ENCODE peak calls at places on chromosomes 4 and X, in nine cellular contexts. R is Kasumi-1; A is IMR-90; H is EH; L is head of caudate nucleus; Y is ACHN; U is fibroblast of pulmonary artery; V is activated CD8-positive, alpha-beta memory T cell treated with anti-CD3 and anti-CD28 coated beads for 48 hours; D is retina. G is an unnamed sample.

GRCh38 chrX:51496501-51497291 is at the start of gene NUDT11:
- DNase-seq in R (no peak), A (peak; percentile 72), H (peak; percentile 77), L (peak; percentile 41), Y (peak; percentile 32), U (peak; percentile 69), V (peak; percentile 15), D (peak; percentile 91), G (peak; percentile 73)

GRCh38 chr4:106095408-106095807 is 200.1 kb downstream of the NPNT start:
- DNase-seq in R (no peak), A (peak; percentile 2), H (peak; percentile 48), L (no peak), Y (no peak), U (peak; percentile 23), V (no peak), D (no peak), G (no peak)

GRCh38 chr4:132063829-132064228 is 1085.3 kb upstream of the PCDH10 start:
- DNase-seq in R (peak; percentile 58), A (peak; percentile 55), H (peak; percentile 6), L (no peak), Y (no peak), U (peak; percentile 84), V (no peak), D (no peak), G (no peak)

GRCh38 chr4:8740666-8741395 is 130.8 kb downstream of the HMX1 start:
- DNase-seq in R (no peak), A (no peak), H (no peak), L (no peak), Y (no peak), U (no peak), V (no peak), D (peak; percentile 39), G (no peak)

GRCh38 chr4:137881641-137882040 is 349.3 kb upstream of the PCDH18 start:
- DNase-seq in R (no peak), A (no peak), H (no peak), L (no peak), Y (no peak), U (no peak), V (no peak), D (no peak), G (no peak)

GRCh38 chrX:7083468-7084396 is 63.8 kb upstream of the STS start:
- DNase-seq in R (peak; percentile 57), A (peak; percentile 98), H (peak; percentile 93), L (no peak), Y (peak; percentile 85), U (peak; percentile 78), V (peak; percentile 56), D (no peak), G (no peak)

GRCh38 chr4:970046-970745 is 3.2 kb downstream of the DGKQ start:
- DNase-seq in R (no peak), A (no peak), H (no peak), L (no peak), Y (no peak), U (no peak), V (no peak), D (no peak), G (no peak)

GRCh38 chr4:115356176-115356575 is 242.8 kb upstream of the NDST4 start:
- DNase-seq in R (no peak), A (no peak), H (no peak), L (no peak), Y (no peak), U (no peak), V (no peak), D (no peak), G (no peak)

GRCh38 chrX:153968754-153969124 is 2.9 kb downstream of the HCFC1 start:
- DNase-seq in R (no peak), A (no peak), H (peak; percentile 29), L (no peak), Y (no peak), U (no peak), V (no peak), D (peak; percentile 44), G (no peak)

GRCh38 chr4:15457401-15458201 is 12.1 kb upstream of the CC2D2A start:
- DNase-seq in R (peak; percentile 90), A (peak; percentile 81), H (peak; percentile 72), L (no peak), Y (peak; percentile 47), U (peak; percentile 80), V (no peak), D (peak; percentile 53), G (no peak)

GRCh38 chr4:132504438-132504837 is 644.7 kb upstream of the PCDH10 start:
- DNase-seq in R (no peak), A (no peak), H (no peak), L (no peak), Y (no peak), U (no peak), V (no peak), D (no peak), G (no peak)

GRCh38 chr4:165294907-165295306 is 32.6 kb upstream of the MSMO1 start:
- DNase-seq in R (no peak), A (no peak), H (no peak), L (no peak), Y (no peak), U (no peak), V (no peak), D (no peak), G (no peak)

GRCh38 chr4:153483432-153484418 is 17.6 kb downstream of the TMEM131L start:
- DNase-seq in R (no peak), A (peak; percentile 47), H (no peak), L (no peak), Y (no peak), U (peak; percentile 39), V (no peak), D (no peak), G (no peak)

GRCh38 chrX:2664497-2664896 is 26.6 kb upstream of the CD99 start:
- DNase-seq in R (no peak), A (peak; percentile 87), H (peak; percentile 46), L (no peak), Y (no peak), U (peak; percentile 86), V (no peak), D (no peak), G (no peak)

GRCh38 chr4:7417639-7418038 is 17.1 kb downstream of the PSAPL1 start:
- DNase-seq in R (no peak), A (no peak), H (no peak), L (no peak), Y (no peak), U (no peak), V (no peak), D (peak; percentile 10), G (no peak)

GRCh38 chr4:56976878-56977320 is 507 bp downstream of the NOA1 start:
- DNase-seq in R (no peak), A (no peak), H (no peak), L (peak; percentile 61), Y (peak; percentile 22), U (no peak), V (no peak), D (no peak), G (no peak)

GRCh38 chr4:60452259-60452658 is 747.9 kb upstream of the ADGRL3 start:
- DNase-seq in R (no peak), A (no peak), H (no peak), L (no peak), Y (no peak), U (no peak), V (no peak), D (no peak), G (no peak)

GRCh38 chr4:48913346-48913745 is 6.8 kb upstream of the OCIAD2 start:
- DNase-seq in R (no peak), A (peak; percentile 92), H (peak; percentile 85), L (no peak), Y (peak; percentile 76), U (peak; percentile 84), V (no peak), D (no peak), G (no peak)

GRCh38 chr4:177118596-177118995 is 191.1 kb upstream of the NEIL3 start:
- DNase-seq in R (no peak), A (peak; percentile 99), H (peak; percentile 96), L (no peak), Y (no peak), U (peak; percentile 98), V (no peak), D (peak; percentile 15), G (peak; percentile 31)

GRCh38 chrX:7242613-7243012 is 94.7 kb upstream of the PUDP start:
- DNase-seq in R (no peak), A (no peak), H (no peak), L (no peak), Y (no peak), U (no peak), V (no peak), D (no peak), G (no peak)

GRCh38 chr4:168634276-168634802 is 137.5 kb downstream of the PALLD start:
- DNase-seq in R (no peak), A (peak; percentile 92), H (peak; percentile 99), L (no peak), Y (peak; percentile 94), U (peak; percentile 92), V (no peak), D (peak; percentile 59), G (no peak)

GRCh38 chrX:150375243-150375642 is 12.1 kb downstream of the MAMLD1 start:
- DNase-seq in R (no peak), A (peak; percentile 6), H (no peak), L (no peak), Y (no peak), U (no peak), V (no peak), D (no peak), G (no peak)

GRCh38 chr4:82223715-82224114 is 150.1 kb downstream of the HNRNPD start:
- DNase-seq in R (peak; percentile 96), A (no peak), H (no peak), L (no peak), Y (no peak), U (peak; percentile 2), V (no peak), D (no peak), G (no peak)

GRCh38 chrX:150513564-150513963 is 54.9 kb upstream of the MTM1 start:
- DNase-seq in R (no peak), A (no peak), H (no peak), L (no peak), Y (no peak), U (no peak), V (no peak), D (no peak), G (no peak)

GRCh38 chrX:112672788-112673560 is 6.8 kb downstream of the LHFPL1 start:
- DNase-seq in R (no peak), A (no peak), H (no peak), L (no peak), Y (no peak), U (no peak), V (no peak), D (no peak), G (no peak)

GRCh38 chr4:156515295-156515694 is 456.3 kb downstream of the PDGFC start:
- DNase-seq in R (peak; percentile 80), A (peak; percentile 19), H (peak; percentile 12), L (no peak), Y (no peak), U (peak; percentile 30), V (no peak), D (no peak), G (no peak)

GRCh38 chr4:1410491-1411325 is 4.5 kb upstream of the NKX1-1 start:
- DNase-seq in R (peak; percentile 42), A (peak; percentile 16), H (peak; percentile 57), L (peak; percentile 19), Y (peak; percentile 64), U (peak; percentile 55), V (no peak), D (peak; percentile 87), G (peak; percentile 39)

GRCh38 chr4:25842229-25842840 is 20.5 kb downstream of the SEL1L3 start:
- DNase-seq in R (no peak), A (no peak), H (no peak), L (no peak), Y (no peak), U (no peak), V (no peak), D (no peak), G (no peak)

GRCh38 chr4:109232666-109233065 is 69.8 kb downstream of the COL25A1 start:
- DNase-seq in R (no peak), A (no peak), H (no peak), L (no peak), Y (no peak), U (no peak), V (no peak), D (peak; percentile 30), G (no peak)

GRCh38 chr4:185904381-185904780 is 92.4 kb upstream of the SORBS2 start:
- DNase-seq in R (no peak), A (no peak), H (no peak), L (no peak), Y (no peak), U (no peak), V (no peak), D (no peak), G (no peak)

GRCh38 chr4:17385403-17385802 is 126.5 kb downstream of the QDPR start:
- DNase-seq in R (peak; percentile 21), A (peak; percentile 50), H (peak; percentile 60), L (no peak), Y (peak; percentile 54), U (peak; percentile 29), V (no peak), D (no peak), G (no peak)

G was measured in NCI-H460.